ENCODE peak calls at places on chromosomes 7 and 10, in eight cellular contexts. R is fibroblast of lung, B is coronary artery, W is GM12865, H is choroid plexus epithelial cell, A is glutamatergic neuron, G is progenitor cell of endocrine pancreas, L is neural progenitor cell. O is an unnamed sample.

GRCh38 chr10:64275774-64276173 is 754.6 kb downstream of the REEP3 start:
- DNase-seq in A (no peak), B (no peak), W (peak; percentile 25), L (no peak), G (no peak), R (no peak), H (no peak), O (no peak)

GRCh38 chr10:6409982-6410694 is 169.9 kb downstream of the PRKCQ start:
- DNase-seq in W (peak; percentile 12), H (peak; percentile 83), L (no peak), R (peak; percentile 93), B (peak; percentile 65), A (no peak), G (no peak), O (peak; percentile 45)

GRCh38 chr7:31518766-31519165 is 4.9 kb downstream of the ITPRID1 start:
- DNase-seq in A (no peak), W (no peak), H (no peak), L (no peak), B (no peak), R (no peak), G (no peak), O (no peak)

GRCh38 chr7:41701542-41701941 is 1.3 kb downstream of the INHBA start:
- DNase-seq in L (peak; percentile 29), G (no peak), R (no peak), W (no peak), A (peak; percentile 31), B (no peak), H (no peak), O (peak; percentile 38)

GRCh38 chr7:16945372-16945771 is 63.6 kb upstream of the AGR3 start:
- DNase-seq in H (no peak), A (no peak), B (no peak), W (no peak), L (no peak), G (no peak), R (no peak), O (no peak)

GRCh38 chr10:93851169-93851568 is 42.6 kb upstream of the SLC35G1 start:
- DNase-seq in G (no peak), R (no peak), A (no peak), B (no peak), H (no peak), W (peak; percentile 47), L (no peak), O (no peak)

GRCh38 chr10:50618624-50619023 is 5.1 kb downstream of the SGMS1 start:
- DNase-seq in B (no peak), W (peak; percentile 34), H (no peak), L (no peak), A (no peak), R (no peak), G (no peak), O (no peak)

GRCh38 chr7:23377134-23377533 is 78.0 kb downstream of the MALSU1 start:
- DNase-seq in H (peak; percentile 59), L (no peak), R (peak; percentile 54), B (no peak), W (no peak), A (no peak), G (no peak), O (peak; percentile 43)

GRCh38 chr7:1940402-1940786 is 270.3 kb downstream of the ELFN1 start:
- DNase-seq in H (peak; percentile 66), L (no peak), W (peak; percentile 90), B (no peak), R (peak; percentile 36), G (no peak), A (no peak), O (no peak)

GRCh38 chr7:31102973-31103850 is 51.1 kb downstream of the ADCYAP1R1 start:
- DNase-seq in G (no peak), R (no peak), B (peak; percentile 60), W (no peak), L (no peak), A (no peak), H (no peak), O (no peak)

GRCh38 chr7:50697686-50698085 is 85.0 kb downstream of the GRB10 start:
- DNase-seq in W (no peak), A (no peak), H (no peak), R (no peak), G (no peak), L (no peak), B (no peak), O (no peak)

GRCh38 chr10:113740850-113741249 is 10.6 kb upstream of the PLEKHS1 start:
- DNase-seq in L (no peak), A (no peak), B (no peak), G (no peak), R (no peak), H (no peak), W (no peak), O (no peak)

GRCh38 chr10:107873007-107873406 is 708.5 kb upstream of the SORCS1 start:
- DNase-seq in H (no peak), R (no peak), A (no peak), W (no peak), G (no peak), L (no peak), B (no peak), O (no peak)

GRCh38 chr7:24587853-24588252 is 14.6 kb downstream of the PALS2 start:
- DNase-seq in A (peak; percentile 49), W (peak; percentile 68), R (peak; percentile 15), G (no peak), L (peak; percentile 70), H (peak; percentile 30), B (no peak), O (peak; percentile 14)

GRCh38 chr7:5408777-5409176 is 14.9 kb downstream of the TNRC18 start:
- DNase-seq in G (no peak), A (no peak), R (peak; percentile 50), W (no peak), L (no peak), B (no peak), H (peak; percentile 62), O (peak; percentile 55)

GRCh38 chr7:91692800-91693199 is 187.7 kb downstream of the MTERF1 start:
- DNase-seq in B (no peak), R (peak; percentile 43), G (no peak), L (no peak), H (peak; percentile 32), A (no peak), W (no peak), O (peak; percentile 76)

GRCh38 chr7:105013283-105013817 is 655 bp upstream of the KMT2E start:
- DNase-seq in R (peak; percentile 95), L (peak; percentile 97), G (peak; percentile 93), W (peak; percentile 96), H (peak; percentile 97), B (peak; percentile 97), A (peak; percentile 94), O (peak; percentile 96)

GRCh38 chr7:105015631-105015965 is 1.6 kb downstream of the KMT2E start:
- DNase-seq in H (peak; percentile 53), B (no peak), L (peak; percentile 76), W (peak; percentile 44), A (peak; percentile 36), R (peak; percentile 53), G (no peak), O (no peak)

GRCh38 chr7:105016083-105017075 is 2.4 kb downstream of the KMT2E start:
- DNase-seq in G (no peak), W (no peak), H (peak; percentile 59), A (no peak), R (no peak), L (no peak), B (no peak), O (peak; percentile 67)

GRCh38 chr7:105013818-105014724 is at the start of gene KMT2E:
- DNase-seq in R (peak; percentile 83), L (peak; percentile 95), B (peak; percentile 90), W (peak; percentile 94), A (peak; percentile 95), H (peak; percentile 89), G (peak; percentile 90), O (peak; percentile 81)

GRCh38 chr7:105014725-105015630 is 973 bp downstream of the KMT2E start:
- DNase-seq in G (no peak), B (peak; percentile 79), A (no peak), R (peak; percentile 51), H (peak; percentile 56), L (peak; percentile 57), W (peak; percentile 73), O (peak; percentile 42)
- TF ChIP-seq CTCF in G (no peak), B (no peak), A (no peak), R (no peak), H (no peak), L (no peak), W (no peak), O (no peak)

GRCh38 chr7:39810204-39810642 is 139.8 kb upstream of the CDK13 start:
- DNase-seq in W (no peak), A (no peak), B (no peak), H (no peak), R (no peak), L (no peak), G (no peak), O (no peak)
- TF ChIP-seq CTCF in W (no peak), A (no peak), B (no peak), H (no peak), R (no peak), L (no peak), G (no peak), O (no peak)

GRCh38 chr10:70285432-70285831 is 1.6 kb upstream of the NPFFR1 start:
- DNase-seq in R (no peak), B (no peak), H (no peak), L (no peak), G (no peak), W (no peak), A (no peak), O (no peak)

GRCh38 chr10:70283071-70283444 is 746 bp downstream of the NPFFR1 start:
- DNase-seq in R (no peak), G (no peak), B (no peak), W (no peak), A (no peak), L (no peak), H (no peak), O (no peak)

GRCh38 chr10:70284542-70285150 is 842 bp upstream of the NPFFR1 start:
- DNase-seq in G (no peak), H (no peak), B (no peak), L (no peak), R (no peak), W (no peak), A (no peak), O (no peak)

GRCh38 chr10:70286616-70287015 is 2.8 kb upstream of the NPFFR1 start:
- DNase-seq in H (no peak), R (no peak), B (peak; percentile 7), A (no peak), L (no peak), W (no peak), G (no peak), O (no peak)

GRCh38 chr10:70283445-70284399 is at the start of gene NPFFR1:
- DNase-seq in A (peak; percentile 32), B (no peak), L (peak; percentile 81), R (no peak), G (peak; percentile 19), H (no peak), W (no peak), O (no peak)
- TF ChIP-seq CTCF in A (no peak), B (no peak), L (peak; percentile 19), R (no peak), G (no peak), H (no peak), W (no peak), O (no peak)

GRCh38 chr7:45890902-45891461 is 2.7 kb downstream of the IGFBP1 start:
- DNase-seq in H (peak; percentile 67), R (peak; percentile 64), G (no peak), W (peak; percentile 21), A (no peak), L (peak; percentile 49), B (no peak), O (peak; percentile 73)
- TF ChIP-seq CTCF in H (peak; percentile 62), R (peak; percentile 37), G (peak; percentile 74), W (peak; percentile 49), A (peak; percentile 73), L (peak; percentile 80), B (no peak), O (peak; percentile 61)

GRCh38 chr10:86344714-86345161 is 21.9 kb downstream of the GRID1 start:
- DNase-seq in R (no peak), L (no peak), W (no peak), H (no peak), A (peak; percentile 5), B (no peak), G (no peak), O (no peak)
- TF ChIP-seq CTCF in R (no peak), L (no peak), W (no peak), H (no peak), A (no peak), B (no peak), G (no peak), O (no peak)

O was measured in fibroblast of the aortic adventitia.